ENCODE peak calls at places on chromosomes 3 and 15, in six cellular contexts. One of them, this sample, is unnamed.

GRCh38 chr3:107971181-107971580 is 119.7 kb downstream of the CD47 start:
- DNase-seq in IMR-90: no peak
- DNase-seq in H9: no peak
- DNase-seq in H1: no peak
- DNase-seq in neuronal stem cell: no peak
- DNase-seq in mesenchymal stem cell: no peak
- DNase-seq in this sample: no peak

GRCh38 chr3:152272771-152273242 is 4.1 kb downstream of the MBNL1 start:
- DNase-seq in mesenchymal stem cell: peak; percentile 92
- DNase-seq in neuronal stem cell: no peak
- DNase-seq in H9: no peak
- DNase-seq in IMR-90: peak; percentile 94
- DNase-seq in H1: no peak
- DNase-seq in this sample: no peak

GRCh38 chr3:173843060-173843459 is 445.5 kb downstream of the NLGN1 start:
- DNase-seq in IMR-90: no peak
- DNase-seq in neuronal stem cell: no peak
- DNase-seq in H1: no peak
- DNase-seq in H9: no peak
- DNase-seq in mesenchymal stem cell: no peak
- DNase-seq in this sample: peak; percentile 21

GRCh38 chr15:44682211-44682610 is 18.7 kb upstream of the SPG11 start:
- DNase-seq in H1: no peak
- DNase-seq in IMR-90: no peak
- DNase-seq in neuronal stem cell: no peak
- DNase-seq in H9: no peak
- DNase-seq in mesenchymal stem cell: no peak
- DNase-seq in this sample: no peak

GRCh38 chr15:78364233-78364632 is 24.1 kb downstream of the CRABP1 start:
- DNase-seq in neuronal stem cell: no peak
- DNase-seq in H1: no peak
- DNase-seq in mesenchymal stem cell: no peak
- DNase-seq in H9: no peak
- DNase-seq in IMR-90: no peak
- DNase-seq in this sample: no peak

GRCh38 chr3:107962946-107963345 is 127.9 kb downstream of the CD47 start:
- DNase-seq in H1: no peak
- DNase-seq in H9: no peak
- DNase-seq in mesenchymal stem cell: peak; percentile 13
- DNase-seq in IMR-90: peak; percentile 36
- DNase-seq in neuronal stem cell: no peak
- DNase-seq in this sample: peak; percentile 15

GRCh38 chr3:58416191-58416590 is 17.4 kb downstream of the PDHB start:
- DNase-seq in H1: no peak
- DNase-seq in IMR-90: no peak
- DNase-seq in mesenchymal stem cell: no peak
- DNase-seq in H9: no peak
- DNase-seq in neuronal stem cell: no peak
- DNase-seq in this sample: peak; percentile 92

GRCh38 chr3:194610690-194611089 is 22.5 kb downstream of the TMEM44 start:
- DNase-seq in H1: no peak
- DNase-seq in H9: no peak
- DNase-seq in IMR-90: no peak
- DNase-seq in mesenchymal stem cell: no peak
- DNase-seq in neuronal stem cell: no peak
- DNase-seq in this sample: no peak

GRCh38 chr15:25342629-25343028 is 96.2 kb downstream of the UBE3A start:
- DNase-seq in mesenchymal stem cell: no peak
- DNase-seq in IMR-90: no peak
- DNase-seq in H9: no peak
- DNase-seq in H1: no peak
- DNase-seq in neuronal stem cell: no peak
- DNase-seq in this sample: no peak

GRCh38 chr3:10706156-10707088 is 109.6 kb upstream of the SLC6A11 start:
- DNase-seq in IMR-90: no peak
- DNase-seq in H1: no peak
- DNase-seq in H9: peak; percentile 48
- DNase-seq in mesenchymal stem cell: no peak
- DNase-seq in neuronal stem cell: no peak
- DNase-seq in this sample: peak; percentile 52

GRCh38 chr3:103977417-103977816 is 1389.3 kb upstream of the ALCAM start:
- DNase-seq in H9: no peak
- DNase-seq in mesenchymal stem cell: peak; percentile 13
- DNase-seq in IMR-90: no peak
- DNase-seq in neuronal stem cell: no peak
- DNase-seq in H1: no peak
- DNase-seq in this sample: no peak

GRCh38 chr15:100880139-100880896 is 687 bp downstream of the ALDH1A3 start:
- DNase-seq in mesenchymal stem cell: peak; percentile 43
- DNase-seq in IMR-90: no peak
- DNase-seq in H9: peak; percentile 60
- DNase-seq in H1: no peak
- DNase-seq in neuronal stem cell: no peak
- DNase-seq in this sample: peak; percentile 53

GRCh38 chr3:88057650-88058321 is 1.0 kb downstream of the CGGBP1 start:
- DNase-seq in neuronal stem cell: peak; percentile 2
- DNase-seq in IMR-90: peak; percentile 20
- DNase-seq in H9: no peak
- DNase-seq in mesenchymal stem cell: peak; percentile 57
- DNase-seq in H1: no peak
- DNase-seq in this sample: peak; percentile 36

GRCh38 chr3:143216709-143217182 is 97.2 kb downstream of the CHST2 start:
- DNase-seq in IMR-90: no peak
- DNase-seq in H9: no peak
- DNase-seq in H1: no peak
- DNase-seq in neuronal stem cell: no peak
- DNase-seq in mesenchymal stem cell: peak; percentile 46
- DNase-seq in this sample: no peak

GRCh38 chr3:51434746-51435323 is 43.8 kb downstream of the RBM15B start:
- DNase-seq in mesenchymal stem cell: peak; percentile 50
- DNase-seq in neuronal stem cell: peak; percentile 31
- DNase-seq in IMR-90: peak; percentile 41
- DNase-seq in H1: no peak
- DNase-seq in H9: peak; percentile 57
- DNase-seq in this sample: peak; percentile 71

GRCh38 chr3:87148020-87148419 is 79.1 kb upstream of the CHMP2B start:
- DNase-seq in mesenchymal stem cell: no peak
- DNase-seq in neuronal stem cell: no peak
- DNase-seq in H1: no peak
- DNase-seq in H9: no peak
- DNase-seq in IMR-90: no peak
- DNase-seq in this sample: no peak

GRCh38 chr15:85462029-85462428 is 81.6 kb downstream of the AKAP13 start:
- DNase-seq in H1: no peak
- DNase-seq in IMR-90: no peak
- DNase-seq in H9: no peak
- DNase-seq in neuronal stem cell: no peak
- DNase-seq in mesenchymal stem cell: no peak
- DNase-seq in this sample: no peak
- H3K27ac ChIP-seq in H1: no peak overlapping the region
- H3K27ac ChIP-seq in IMR-90: no peak overlapping the region
- H3K27ac ChIP-seq in H9: no peak overlapping the region
- H3K27ac ChIP-seq in neuronal stem cell: no peak overlapping the region
- H3K27ac ChIP-seq in mesenchymal stem cell: no peak overlapping the region
- H3K27ac ChIP-seq in this sample: no peak overlapping the region

GRCh38 chr3:12990306-12990705 is 82.9 kb downstream of the IQSEC1 start:
- DNase-seq in IMR-90: peak; percentile 27
- DNase-seq in mesenchymal stem cell: peak; percentile 62
- DNase-seq in neuronal stem cell: no peak
- DNase-seq in H9: no peak
- DNase-seq in H1: no peak
- DNase-seq in this sample: no peak

GRCh38 chr3:12992629-12993021 is 80.6 kb downstream of the IQSEC1 start:
- DNase-seq in H9: no peak
- DNase-seq in IMR-90: no peak
- DNase-seq in H1: no peak
- DNase-seq in mesenchymal stem cell: no peak
- DNase-seq in neuronal stem cell: no peak
- DNase-seq in this sample: no peak

GRCh38 chr3:12991861-12992281 is 81.4 kb downstream of the IQSEC1 start:
- DNase-seq in neuronal stem cell: no peak
- DNase-seq in mesenchymal stem cell: no peak
- DNase-seq in H1: no peak
- DNase-seq in H9: no peak
- DNase-seq in IMR-90: no peak
- DNase-seq in this sample: no peak

GRCh38 chr3:12991481-12991837 is 81.8 kb downstream of the IQSEC1 start:
- DNase-seq in neuronal stem cell: no peak
- DNase-seq in H1: no peak
- DNase-seq in H9: no peak
- DNase-seq in mesenchymal stem cell: no peak
- DNase-seq in IMR-90: no peak
- DNase-seq in this sample: no peak

DNA sequence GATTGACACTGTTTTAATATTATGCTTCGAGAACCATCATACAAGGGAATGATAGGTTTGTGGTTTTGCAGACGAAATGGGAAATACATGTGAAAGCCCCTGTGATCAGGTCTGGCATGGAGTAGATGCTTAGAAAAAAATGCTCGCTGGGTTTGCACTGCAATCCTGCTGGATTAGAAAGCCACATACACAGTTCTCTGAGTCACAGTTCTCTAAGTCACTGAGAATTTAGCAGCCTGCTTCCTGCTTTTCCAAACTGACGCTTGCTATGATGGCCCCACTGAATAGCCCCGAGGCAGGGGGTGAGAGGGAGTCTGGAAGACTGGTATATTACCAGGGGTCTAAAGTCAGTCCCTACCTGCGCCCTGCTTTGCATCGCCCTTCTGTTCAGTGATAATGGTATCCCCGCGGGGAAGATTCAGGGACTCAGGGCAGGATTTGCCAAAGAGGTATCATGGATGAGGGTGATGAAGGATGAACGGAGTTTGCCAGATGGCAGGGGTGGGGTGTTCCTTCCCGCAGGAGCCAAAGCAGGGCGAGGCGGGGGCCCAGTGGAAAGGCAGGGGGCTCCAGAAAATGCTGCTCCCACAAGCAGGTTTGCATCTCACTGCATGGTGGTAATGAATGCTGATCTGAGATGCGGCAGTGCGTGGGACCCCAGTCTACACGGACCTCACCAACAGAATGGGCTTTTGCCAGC is 82.3 kb downstream of the IQSEC1 start:
- DNase-seq in H1: no peak
- DNase-seq in IMR-90: peak; percentile 94
- DNase-seq in H9: no peak
- DNase-seq in mesenchymal stem cell: peak; percentile 88
- DNase-seq in neuronal stem cell: no peak
- DNase-seq in this sample: peak; percentile 57
- H2AK5ac ChIP-seq in H1: no peak overlapping the region
- H2AK5ac ChIP-seq in IMR-90: peak overlapping the region; percentile 73
- H2AK5ac ChIP-seq in H9: no peak overlapping the region
- H2AK5ac ChIP-seq in mesenchymal stem cell: no peak overlapping the region
- H2AK5ac ChIP-seq in neuronal stem cell: peak overlapping the region; percentile 27
- H2AK5ac ChIP-seq in this sample: no peak overlapping the region

DNA sequence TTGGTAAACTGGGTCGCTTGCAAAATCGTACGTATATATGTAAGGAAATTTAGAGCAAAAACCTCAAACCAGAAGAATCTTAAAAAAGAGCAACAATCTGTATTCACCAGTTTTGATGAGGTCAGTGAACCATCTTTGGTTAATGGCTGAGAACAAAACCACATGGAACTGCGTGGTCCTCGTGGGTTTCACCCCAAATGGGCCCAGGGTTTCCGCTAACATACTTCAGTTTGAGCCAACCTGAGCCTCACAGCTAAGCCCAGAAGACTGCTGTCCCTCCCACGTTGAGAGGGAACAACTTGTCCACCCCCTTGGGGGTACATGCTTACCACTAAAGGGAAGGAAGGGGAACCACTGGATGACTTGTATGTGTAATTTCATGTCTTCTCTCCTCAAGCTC is 204.6 kb downstream of the CACNA2D3 start:
- DNase-seq in IMR-90: no peak
- DNase-seq in H1: no peak
- DNase-seq in mesenchymal stem cell: no peak
- DNase-seq in H9: no peak
- DNase-seq in neuronal stem cell: no peak
- DNase-seq in this sample: no peak
- H3K23ac ChIP-seq in IMR-90: no peak overlapping the region
- H3K23ac ChIP-seq in H1: no peak overlapping the region
- H3K23ac ChIP-seq in mesenchymal stem cell: no peak overlapping the region
- H3K23ac ChIP-seq in H9: no peak overlapping the region
- H3K23ac ChIP-seq in neuronal stem cell: no peak overlapping the region
- H3K23ac ChIP-seq in this sample: no peak overlapping the region

GRCh38 chr15:89105147-89105546 is 16.9 kb downstream of the ABHD2 start:
- DNase-seq in H1: no peak
- DNase-seq in IMR-90: peak; percentile 99
- DNase-seq in neuronal stem cell: no peak
- DNase-seq in mesenchymal stem cell: peak; percentile 87
- DNase-seq in H9: no peak
- DNase-seq in this sample: no peak
- H3K27ac ChIP-seq in H1: no peak overlapping the region
- H3K27ac ChIP-seq in IMR-90: peak overlapping the region; percentile 97
- H3K27ac ChIP-seq in neuronal stem cell: no peak overlapping the region
- H3K27ac ChIP-seq in mesenchymal stem cell: peak overlapping the region; percentile 88
- H3K27ac ChIP-seq in H9: no peak overlapping the region
- H3K27ac ChIP-seq in this sample: no peak overlapping the region

GRCh38 chr3:129549805-129550204 is 6.8 kb downstream of the H1-8 start:
- DNase-seq in IMR-90: no peak
- DNase-seq in neuronal stem cell: no peak
- DNase-seq in H9: no peak
- DNase-seq in mesenchymal stem cell: no peak
- DNase-seq in H1: no peak
- DNase-seq in this sample: no peak
- H2AK5ac ChIP-seq in IMR-90: peak overlapping the region; percentile 83
- H2AK5ac ChIP-seq in neuronal stem cell: no peak overlapping the region
- H2AK5ac ChIP-seq in H9: no peak overlapping the region
- H2AK5ac ChIP-seq in mesenchymal stem cell: no peak overlapping the region
- H2AK5ac ChIP-seq in H1: no peak overlapping the region
- H2AK5ac ChIP-seq in this sample: no peak overlapping the region

DNA sequence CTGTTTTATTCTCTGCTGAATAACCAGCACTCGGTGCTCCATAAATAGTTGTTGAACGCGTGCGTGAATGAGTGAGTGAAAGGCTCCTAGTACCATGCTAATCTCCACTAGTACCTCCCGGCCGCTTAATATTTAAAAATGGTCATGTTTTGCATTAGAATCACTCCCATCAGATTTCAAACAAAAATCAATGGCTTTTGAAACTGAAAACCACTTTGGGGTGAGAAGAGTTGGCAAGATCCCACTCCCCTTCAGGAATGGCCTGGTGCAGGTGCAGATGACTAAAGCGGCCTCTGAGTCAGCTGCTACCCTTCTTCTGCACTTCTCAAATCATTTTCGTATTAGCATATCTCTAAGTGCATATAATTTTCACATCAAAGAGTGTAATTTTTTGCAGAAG is 425.3 kb upstream of the PROK2 start:
- DNase-seq in mesenchymal stem cell: no peak
- DNase-seq in IMR-90: no peak
- DNase-seq in H1: no peak
- DNase-seq in neuronal stem cell: no peak
- DNase-seq in H9: no peak
- DNase-seq in this sample: no peak
- H3K23ac ChIP-seq in mesenchymal stem cell: no peak overlapping the region
- H3K23ac ChIP-seq in IMR-90: no peak overlapping the region
- H3K23ac ChIP-seq in H1: no peak overlapping the region
- H3K23ac ChIP-seq in neuronal stem cell: no peak overlapping the region
- H3K23ac ChIP-seq in H9: no peak overlapping the region
- H3K23ac ChIP-seq in this sample: no peak overlapping the region

This sample was measured in mesendoderm.